ENCODE peak calls at places on chromosomes 5 and 9, in five cellular contexts. U, W, N, E and G are unnamed samples.

GRCh38 chr5:132704875-132705274 is 31.1 kb downstream of the IL4 start:
- DNase-seq in U (no peak), W (no peak), N (no peak), E (no peak), G (no peak)

GRCh38 chr5:88952344-88952743 is 69.4 kb upstream of the MEF2C start:
- DNase-seq in U (no peak), W (no peak), N (no peak), E (no peak), G (no peak)

GRCh38 chr9:37198831-37199230 is 78.5 kb downstream of the ZCCHC7 start:
- DNase-seq in U (no peak), W (no peak), N (no peak), E (no peak), G (no peak)

GRCh38 chr5:142360607-142361120 is 35.8 kb upstream of the SPRY4 start:
- DNase-seq in U (no peak), W (no peak), N (peak), E (no peak), G (no peak)

GRCh38 chr5:68419101-68419636 is 203.6 kb downstream of the PIK3R1 start:
- DNase-seq in U (no peak), W (no peak), N (no peak), E (no peak), G (no peak)

GRCh38 chr5:135488727-135489465 is 36.7 kb upstream of the TIFAB start:
- DNase-seq in U (peak), W (no peak), N (peak), E (no peak), G (no peak)

GRCh38 chr9:82168585-82168984 is 180.0 kb downstream of the SPATA31D1 start:
- DNase-seq in U (no peak), W (no peak), N (no peak), E (no peak), G (no peak)

GRCh38 chr9:27440888-27441740 is 83.0 kb upstream of the IFNK start:
- DNase-seq in U (no peak), W (no peak), N (no peak), E (no peak), G (no peak)

GRCh38 chr9:14216612-14217194 is 97.2 kb downstream of the NFIB start:
- DNase-seq in U (no peak), W (no peak), N (no peak), E (no peak), G (no peak)

GRCh38 chr9:133850161-133850560 is 112.0 kb upstream of the SARDH start:
- DNase-seq in U (no peak), W (no peak), N (no peak), E (no peak), G (no peak)

GRCh38 chr9:82334286-82334685 is 345.7 kb downstream of the SPATA31D1 start:
- DNase-seq in U (no peak), W (no peak), N (no peak), E (no peak), G (no peak)

GRCh38 chr9:1910269-1910811 is 104.8 kb upstream of the SMARCA2 start:
- DNase-seq in U (no peak), W (no peak), N (no peak), E (no peak), G (no peak)

GRCh38 chr5:168086104-168086610 is 205.3 kb upstream of the WWC1 start:
- DNase-seq in U (no peak), W (no peak), N (no peak), E (no peak), G (no peak)

GRCh38 chr5:81639556-81639955 is 111.3 kb downstream of the SSBP2 start:
- DNase-seq in U (no peak), W (no peak), N (no peak), E (no peak), G (no peak)

GRCh38 chr5:1659100-1660036 is 135.6 kb upstream of the LPCAT1 start:
- DNase-seq in U (peak), W (no peak), N (no peak), E (no peak), G (no peak)

GRCh38 chr9:78958887-78959286 is 612.9 kb upstream of the TLE4 start:
- DNase-seq in U (no peak), W (no peak), N (no peak), E (no peak), G (no peak)

GRCh38 chr5:7881091-7881490 is 12.1 kb downstream of the MTRR start:
- DNase-seq in U (no peak), W (no peak), N (no peak), E (no peak), G (no peak)

GRCh38 chr9:34484678-34485077 is 26.1 kb downstream of the DNAI1 start:
- DNase-seq in U (no peak), W (no peak), N (no peak), E (no peak), G (no peak)

GRCh38 chr5:172902497-172903472 is 56.4 kb upstream of the RPL26L1 start:
- DNase-seq in U (peak), W (peak), N (peak), E (no peak), G (peak)